ENCODE peak calls at places on chromosomes 2 and 18, in five cellular contexts. W, K, P, U and M are unnamed samples.

GRCh38 chr2:4979127-4979526 is 713.1 kb upstream of the SOX11 start:
- DNase-seq in W (no peak), K (no peak), P (no peak), U (no peak), M (no peak)

GRCh38 chr2:23505218-23505983 is 120.4 kb downstream of the KLHL29 start:
- DNase-seq in W (no peak), K (no peak), P (no peak), U (no peak), M (no peak)

GRCh38 chr2:198080872-198081271 is 276.5 kb downstream of the PLCL1 start:
- DNase-seq in W (no peak), K (no peak), P (no peak), U (no peak), M (no peak)

GRCh38 chr18:34807106-34807796 is 97.2 kb downstream of the DTNA start:
- DNase-seq in W (no peak), K (no peak), P (no peak), U (no peak), M (no peak)

GRCh38 chr2:216006164-216006663 is 7.1 kb downstream of the MREG start:
- DNase-seq in W (peak; percentile 49), K (no peak), P (peak; percentile 73), U (no peak), M (peak; percentile 49)

GRCh38 chr18:75377975-75378673 is 49.4 kb downstream of the SMIM21 start:
- DNase-seq in W (no peak), K (no peak), P (no peak), U (no peak), M (peak; percentile 25)

GRCh38 chr18:48393170-48393569 is 16.0 kb downstream of the ZBTB7C start:
- DNase-seq in W (no peak), K (no peak), P (no peak), U (no peak), M (no peak)

GRCh38 chr2:170115501-170116229 is 62.3 kb upstream of the MYO3B start:
- DNase-seq in W (no peak), K (no peak), P (no peak), U (no peak), M (no peak)

GRCh38 chr2:128941676-128942075 is 623.0 kb upstream of the HS6ST1 start:
- DNase-seq in W (no peak), K (no peak), P (no peak), U (no peak), M (no peak)

GRCh38 chr18:37393945-37394609 is 171.5 kb downstream of the CELF4 start:
- DNase-seq in W (peak; percentile 93), K (peak; percentile 30), P (peak; percentile 80), U (no peak), M (peak; percentile 46)

GRCh38 chr2:222861411-222862067 is 703 bp downstream of the ACSL3 start:
- DNase-seq in W (peak; percentile 35), K (peak; percentile 37), P (peak; percentile 80), U (peak; percentile 47), M (no peak)

GRCh38 chr18:48333563-48333962 is 75.6 kb downstream of the ZBTB7C start:
- DNase-seq in W (no peak), K (no peak), P (no peak), U (no peak), M (no peak)

GRCh38 chr2:215332876-215333600 is 21.2 kb downstream of the ATIC start:
- DNase-seq in W (no peak), K (no peak), P (no peak), U (no peak), M (no peak)

GRCh38 chr2:235936493-235936892 is 231.7 kb downstream of the GBX2 start:
- DNase-seq in W (peak; percentile 40), K (peak; percentile 66), P (no peak), U (no peak), M (peak; percentile 18)

GRCh38 chr18:56172527-56172926 is 465.9 kb downstream of the TXNL1 start:
- DNase-seq in W (no peak), K (no peak), P (no peak), U (no peak), M (no peak)

GRCh38 chr2:226733189-226733858 is 66.3 kb downstream of the IRS1 start:
- DNase-seq in W (peak; percentile 26), K (no peak), P (no peak), U (no peak), M (peak; percentile 31)

GRCh38 chr2:85712849-85713612 is 18.9 kb downstream of the GNLY start:
- DNase-seq in W (peak; percentile 78), K (peak; percentile 69), P (peak; percentile 95), U (no peak), M (peak; percentile 86)

GRCh38 chr2:25251032-25251460 is 82.7 kb upstream of the POMC start:
- DNase-seq in W (no peak), K (no peak), P (no peak), U (no peak), M (no peak)

GRCh38 chr18:7856099-7856498 is 289.0 kb downstream of the PTPRM start:
- DNase-seq in W (no peak), K (peak; percentile 17), P (no peak), U (no peak), M (no peak)

GRCh38 chr18:34529358-34530335 is 180.5 kb upstream of the DTNA start:
- DNase-seq in W (no peak), K (no peak), P (no peak), U (no peak), M (no peak)

GRCh38 chr18:46220116-46220515 is 115.9 kb downstream of the HAUS1 start:
- DNase-seq in W (peak; percentile 30), K (peak; percentile 63), P (no peak), U (no peak), M (peak; percentile 80)

GRCh38 chr2:42792583-42793313 is at the start of gene HAAO:
- DNase-seq in W (peak; percentile 33), K (no peak), P (peak; percentile 79), U (no peak), M (no peak)
- H3K4me3 ChIP-seq in W (peak within 1 kb of the TSS; percentile 20), K (peak within 1 kb of the TSS; percentile 46), P (peak within 1 kb of the TSS; percentile 63), U (no peak within 1 kb of the TSS), M (peak within 1 kb of the TSS; percentile 27)

GRCh38 chr18:59085126-59085794 is 54.4 kb upstream of the SEC11C start:
- DNase-seq in W (no peak), K (no peak), P (no peak), U (peak; percentile 34), M (no peak)

GRCh38 chr18:59086522-59086921 is 53.2 kb upstream of the SEC11C start:
- DNase-seq in W (no peak), K (no peak), P (no peak), U (peak; percentile 7), M (no peak)

GRCh38 chr18:59087391-59087790 is 52.3 kb upstream of the SEC11C start:
- DNase-seq in W (no peak), K (no peak), P (no peak), U (no peak), M (peak; percentile 5)

GRCh38 chr18:59085797-59086196 is 53.9 kb upstream of the SEC11C start:
- DNase-seq in W (peak; percentile 66), K (no peak), P (no peak), U (no peak), M (peak; percentile 44)

DNA sequence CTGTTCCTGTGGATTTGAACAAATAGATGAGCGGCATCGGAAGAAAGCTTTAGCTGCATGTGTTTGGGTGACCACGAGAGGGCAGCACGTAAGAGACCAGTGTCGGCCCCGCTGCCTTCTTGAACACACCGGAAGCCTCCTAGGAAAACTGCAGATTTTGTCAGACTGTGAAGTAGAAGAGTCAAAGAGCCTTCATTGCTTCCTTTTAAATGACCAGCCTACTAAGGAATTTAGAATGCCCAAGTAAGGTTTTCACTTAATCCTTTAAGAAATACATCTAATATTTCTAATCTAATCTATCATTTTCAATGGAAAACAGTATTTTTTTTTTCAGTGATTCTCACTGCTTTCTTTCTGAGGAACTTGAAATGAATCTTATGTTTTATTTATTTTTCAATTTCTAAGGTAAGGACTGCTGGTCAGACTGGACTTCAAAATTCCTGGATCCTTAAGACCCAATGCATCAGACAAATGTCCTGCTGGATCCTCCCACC is 55.4 kb upstream of the SEC11C start:
- DNase-seq in W (peak; percentile 83), K (peak; percentile 87), P (peak; percentile 71), U (peak; percentile 43), M (peak; percentile 77)
- H3K4me3 ChIP-seq in W (no peak overlapping the region), K (no peak overlapping the region), P (no peak overlapping the region), U (no peak overlapping the region), M (no peak overlapping the region)

DNA sequence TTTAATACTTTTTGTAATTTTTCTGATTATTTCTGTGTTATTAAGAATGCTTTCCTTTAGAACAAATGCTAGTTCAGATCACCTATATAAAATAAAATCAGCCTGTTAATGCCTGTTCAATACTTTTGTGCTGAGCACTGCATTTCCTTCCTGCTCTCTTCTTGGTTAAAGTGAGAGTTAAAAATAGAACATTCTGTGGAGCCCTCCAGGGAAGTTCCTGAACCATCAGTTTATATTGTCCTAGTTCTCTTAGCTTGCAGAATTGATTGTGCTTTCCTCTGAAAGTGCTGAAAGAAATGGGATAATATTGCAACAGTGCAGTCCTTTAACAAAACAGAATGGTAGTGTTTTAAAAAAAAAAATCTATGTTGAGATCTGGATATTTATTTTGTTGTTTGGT is 74.6 kb upstream of the UBXN4 start:
- DNase-seq in W (no peak), K (peak; percentile 72), P (no peak), U (no peak), M (no peak)
- H3K4me3 ChIP-seq in W (no peak overlapping the region), K (no peak overlapping the region), P (no peak overlapping the region), U (no peak overlapping the region), M (no peak overlapping the region)

DNA sequence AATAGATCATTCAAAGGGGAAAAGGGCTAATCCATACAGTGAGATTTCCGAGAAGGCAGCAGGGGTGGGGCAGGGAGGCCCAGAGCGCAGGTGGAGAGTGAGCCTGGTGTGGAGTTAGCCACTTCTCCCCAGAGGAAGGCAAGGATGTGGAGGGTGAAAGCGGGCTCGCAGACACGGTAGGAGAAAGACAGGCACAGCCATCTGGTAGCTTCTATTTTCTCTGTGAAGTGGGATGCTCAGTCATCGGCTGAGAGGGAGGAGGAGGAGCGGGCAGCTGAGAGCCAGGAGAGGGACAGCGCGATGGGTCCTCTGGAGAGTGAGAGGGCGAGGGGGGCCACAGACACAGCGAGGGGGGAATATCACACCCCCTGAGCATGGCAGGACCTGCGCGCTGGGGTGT is 153.3 kb upstream of the NDUFV2 start:
- DNase-seq in W (no peak), K (no peak), P (no peak), U (no peak), M (peak; percentile 48)
- H3K4me3 ChIP-seq in W (no peak overlapping the region), K (no peak overlapping the region), P (no peak overlapping the region), U (peak overlapping the region; percentile 20), M (peak overlapping the region; percentile 34)